ENCODE peak calls at places on chromosomes 13 and 19, in ten cellular contexts. One of them, this sample, is unnamed.
A peak's percentile ranks its signal among the peaks of the same experiment; 100 is the strongest.

GRCh38 chr19:17946965-17947784 is 14.4 kb downstream of the CCDC124 start:
- DNase-seq in K562: no peak
- DNase-seq in CD4-positive, CD25-positive, alpha-beta regulatory T cell: peak; percentile 26
- DNase-seq in OCI-LY7: no peak
- DNase-seq in activated naive CD8-positive, alpha-beta T cell treated with anti-CD3 and anti-CD28 coated beads for 36 hours: no peak
- DNase-seq in tibial nerve: no peak
- DNase-seq in left ventricle myocardium superior: peak; percentile 46
- DNase-seq in GDM1: no peak
- DNase-seq in heart right ventricle: no peak
- DNase-seq in Panc1: no peak
- DNase-seq in this sample: no peak

GRCh38 chr13:60384911-60385310 is 12.1 kb upstream of the TDRD3 start:
- DNase-seq in K562: no peak
- DNase-seq in CD4-positive, CD25-positive, alpha-beta regulatory T cell: no peak
- DNase-seq in OCI-LY7: no peak
- DNase-seq in activated naive CD8-positive, alpha-beta T cell treated with anti-CD3 and anti-CD28 coated beads for 36 hours: no peak
- DNase-seq in tibial nerve: no peak
- DNase-seq in left ventricle myocardium superior: no peak
- DNase-seq in GDM1: no peak
- DNase-seq in heart right ventricle: no peak
- DNase-seq in Panc1: no peak
- DNase-seq in this sample: no peak

GRCh38 chr13:31638577-31638976 is 100.7 kb upstream of the RXFP2 start:
- DNase-seq in K562: no peak
- DNase-seq in CD4-positive, CD25-positive, alpha-beta regulatory T cell: no peak
- DNase-seq in OCI-LY7: no peak
- DNase-seq in activated naive CD8-positive, alpha-beta T cell treated with anti-CD3 and anti-CD28 coated beads for 36 hours: no peak
- DNase-seq in tibial nerve: no peak
- DNase-seq in left ventricle myocardium superior: no peak
- DNase-seq in GDM1: peak; percentile 22
- DNase-seq in heart right ventricle: no peak
- DNase-seq in Panc1: no peak
- DNase-seq in this sample: no peak

GRCh38 chr13:112634102-112634501 is 46.1 kb upstream of the TUBGCP3 start:
- DNase-seq in K562: no peak
- DNase-seq in CD4-positive, CD25-positive, alpha-beta regulatory T cell: no peak
- DNase-seq in OCI-LY7: no peak
- DNase-seq in activated naive CD8-positive, alpha-beta T cell treated with anti-CD3 and anti-CD28 coated beads for 36 hours: no peak
- DNase-seq in tibial nerve: no peak
- DNase-seq in left ventricle myocardium superior: no peak
- DNase-seq in GDM1: no peak
- DNase-seq in heart right ventricle: no peak
- DNase-seq in Panc1: no peak
- DNase-seq in this sample: no peak

GRCh38 chr19:49338023-49338677 is 2.9 kb downstream of the CD37 start:
- DNase-seq in K562: no peak
- DNase-seq in CD4-positive, CD25-positive, alpha-beta regulatory T cell: no peak
- DNase-seq in OCI-LY7: peak; percentile 69
- DNase-seq in activated naive CD8-positive, alpha-beta T cell treated with anti-CD3 and anti-CD28 coated beads for 36 hours: no peak
- DNase-seq in tibial nerve: no peak
- DNase-seq in left ventricle myocardium superior: no peak
- DNase-seq in GDM1: no peak
- DNase-seq in heart right ventricle: no peak
- DNase-seq in Panc1: no peak
- DNase-seq in this sample: no peak

GRCh38 chr13:32443111-32443510 is 15.2 kb upstream of the N4BP2L1 start:
- DNase-seq in K562: peak; percentile 13
- DNase-seq in CD4-positive, CD25-positive, alpha-beta regulatory T cell: no peak
- DNase-seq in OCI-LY7: peak; percentile 53
- DNase-seq in activated naive CD8-positive, alpha-beta T cell treated with anti-CD3 and anti-CD28 coated beads for 36 hours: peak; percentile 9
- DNase-seq in tibial nerve: no peak
- DNase-seq in left ventricle myocardium superior: no peak
- DNase-seq in GDM1: peak; percentile 35
- DNase-seq in heart right ventricle: no peak
- DNase-seq in Panc1: no peak
- DNase-seq in this sample: no peak

GRCh38 chr19:52748336-52748950 is 13.6 kb upstream of the ZNF611 start:
- DNase-seq in K562: no peak
- DNase-seq in CD4-positive, CD25-positive, alpha-beta regulatory T cell: no peak
- DNase-seq in OCI-LY7: peak; percentile 66
- DNase-seq in activated naive CD8-positive, alpha-beta T cell treated with anti-CD3 and anti-CD28 coated beads for 36 hours: no peak
- DNase-seq in tibial nerve: no peak
- DNase-seq in left ventricle myocardium superior: no peak
- DNase-seq in GDM1: peak; percentile 1
- DNase-seq in heart right ventricle: no peak
- DNase-seq in Panc1: no peak
- DNase-seq in this sample: no peak

GRCh38 chr19:50803633-50804419 is 13.6 kb downstream of the ACP4 start:
- DNase-seq in K562: peak; percentile 69
- DNase-seq in CD4-positive, CD25-positive, alpha-beta regulatory T cell: no peak
- DNase-seq in OCI-LY7: peak; percentile 67
- DNase-seq in activated naive CD8-positive, alpha-beta T cell treated with anti-CD3 and anti-CD28 coated beads for 36 hours: peak; percentile 52
- DNase-seq in tibial nerve: no peak
- DNase-seq in left ventricle myocardium superior: no peak
- DNase-seq in GDM1: no peak
- DNase-seq in heart right ventricle: peak; percentile 27
- DNase-seq in Panc1: no peak
- DNase-seq in this sample: no peak

GRCh38 chr19:46786236-46787039 is 2.0 kb downstream of the SLC1A5 start:
- DNase-seq in K562: peak; percentile 92
- DNase-seq in CD4-positive, CD25-positive, alpha-beta regulatory T cell: peak; percentile 74
- DNase-seq in OCI-LY7: peak; percentile 82
- DNase-seq in activated naive CD8-positive, alpha-beta T cell treated with anti-CD3 and anti-CD28 coated beads for 36 hours: peak; percentile 89
- DNase-seq in tibial nerve: peak; percentile 53
- DNase-seq in left ventricle myocardium superior: peak; percentile 75
- DNase-seq in GDM1: peak; percentile 63
- DNase-seq in heart right ventricle: peak; percentile 59
- DNase-seq in Panc1: no peak
- DNase-seq in this sample: no peak

GRCh38 chr13:50589651-50590054 is 253.8 kb downstream of the DLEU7 start:
- DNase-seq in K562: no peak
- DNase-seq in CD4-positive, CD25-positive, alpha-beta regulatory T cell: no peak
- DNase-seq in OCI-LY7: no peak
- DNase-seq in activated naive CD8-positive, alpha-beta T cell treated with anti-CD3 and anti-CD28 coated beads for 36 hours: no peak
- DNase-seq in tibial nerve: no peak
- DNase-seq in left ventricle myocardium superior: no peak
- DNase-seq in GDM1: no peak
- DNase-seq in heart right ventricle: no peak
- DNase-seq in Panc1: no peak
- DNase-seq in this sample: peak; percentile 1

GRCh38 chr19:51338563-51339312 is 3.2 kb downstream of the VSIG10L start:
- DNase-seq in K562: peak; percentile 91
- DNase-seq in CD4-positive, CD25-positive, alpha-beta regulatory T cell: peak; percentile 74
- DNase-seq in OCI-LY7: peak; percentile 87
- DNase-seq in activated naive CD8-positive, alpha-beta T cell treated with anti-CD3 and anti-CD28 coated beads for 36 hours: peak; percentile 89
- DNase-seq in tibial nerve: peak; percentile 70
- DNase-seq in left ventricle myocardium superior: peak; percentile 89
- DNase-seq in GDM1: peak; percentile 66
- DNase-seq in heart right ventricle: peak; percentile 82
- DNase-seq in Panc1: no peak
- DNase-seq in this sample: no peak

GRCh38 chr13:108213946-108214345 is 1.4 kb downstream of the LIG4 start:
- DNase-seq in K562: no peak
- DNase-seq in CD4-positive, CD25-positive, alpha-beta regulatory T cell: no peak
- DNase-seq in OCI-LY7: no peak
- DNase-seq in activated naive CD8-positive, alpha-beta T cell treated with anti-CD3 and anti-CD28 coated beads for 36 hours: no peak
- DNase-seq in tibial nerve: no peak
- DNase-seq in left ventricle myocardium superior: no peak
- DNase-seq in GDM1: no peak
- DNase-seq in heart right ventricle: no peak
- DNase-seq in Panc1: no peak
- DNase-seq in this sample: no peak

GRCh38 chr19:58294743-58295374 is 10.3 kb upstream of the ERVK3-1 start:
- DNase-seq in K562: no peak
- DNase-seq in CD4-positive, CD25-positive, alpha-beta regulatory T cell: no peak
- DNase-seq in OCI-LY7: no peak
- DNase-seq in activated naive CD8-positive, alpha-beta T cell treated with anti-CD3 and anti-CD28 coated beads for 36 hours: no peak
- DNase-seq in tibial nerve: no peak
- DNase-seq in left ventricle myocardium superior: no peak
- DNase-seq in GDM1: no peak
- DNase-seq in heart right ventricle: no peak
- DNase-seq in Panc1: no peak
- DNase-seq in this sample: no peak

GRCh38 chr19:3573162-3573857 is 566 bp downstream of the HMG20B start:
- DNase-seq in K562: no peak
- DNase-seq in CD4-positive, CD25-positive, alpha-beta regulatory T cell: no peak
- DNase-seq in OCI-LY7: peak; percentile 61
- DNase-seq in activated naive CD8-positive, alpha-beta T cell treated with anti-CD3 and anti-CD28 coated beads for 36 hours: no peak
- DNase-seq in tibial nerve: no peak
- DNase-seq in left ventricle myocardium superior: no peak
- DNase-seq in GDM1: no peak
- DNase-seq in heart right ventricle: peak; percentile 43
- DNase-seq in Panc1: no peak
- DNase-seq in this sample: no peak

GRCh38 chr13:45196622-45197021 is 4.2 kb downstream of the KCTD4 start:
- DNase-seq in K562: no peak
- DNase-seq in CD4-positive, CD25-positive, alpha-beta regulatory T cell: no peak
- DNase-seq in OCI-LY7: no peak
- DNase-seq in activated naive CD8-positive, alpha-beta T cell treated with anti-CD3 and anti-CD28 coated beads for 36 hours: no peak
- DNase-seq in tibial nerve: no peak
- DNase-seq in left ventricle myocardium superior: no peak
- DNase-seq in GDM1: no peak
- DNase-seq in heart right ventricle: no peak
- DNase-seq in Panc1: no peak
- DNase-seq in this sample: peak; percentile 38

GRCh38 chr13:67464154-67464553 is 234.0 kb upstream of the PCDH9 start:
- DNase-seq in K562: no peak
- DNase-seq in CD4-positive, CD25-positive, alpha-beta regulatory T cell: no peak
- DNase-seq in OCI-LY7: no peak
- DNase-seq in activated naive CD8-positive, alpha-beta T cell treated with anti-CD3 and anti-CD28 coated beads for 36 hours: no peak
- DNase-seq in tibial nerve: no peak
- DNase-seq in left ventricle myocardium superior: no peak
- DNase-seq in GDM1: no peak
- DNase-seq in heart right ventricle: no peak
- DNase-seq in Panc1: no peak
- DNase-seq in this sample: no peak

GRCh38 chr19:35555301-35556005 is 8.0 kb downstream of the ATP4A start:
- DNase-seq in K562: peak; percentile 69
- DNase-seq in CD4-positive, CD25-positive, alpha-beta regulatory T cell: no peak
- DNase-seq in OCI-LY7: peak; percentile 51
- DNase-seq in activated naive CD8-positive, alpha-beta T cell treated with anti-CD3 and anti-CD28 coated beads for 36 hours: no peak
- DNase-seq in tibial nerve: no peak
- DNase-seq in left ventricle myocardium superior: no peak
- DNase-seq in GDM1: no peak
- DNase-seq in heart right ventricle: no peak
- DNase-seq in Panc1: no peak
- DNase-seq in this sample: no peak

GRCh38 chr13:46756977-46757376 is 40.0 kb downstream of the ESD start:
- DNase-seq in K562: no peak
- DNase-seq in CD4-positive, CD25-positive, alpha-beta regulatory T cell: no peak
- DNase-seq in OCI-LY7: no peak
- DNase-seq in activated naive CD8-positive, alpha-beta T cell treated with anti-CD3 and anti-CD28 coated beads for 36 hours: no peak
- DNase-seq in tibial nerve: no peak
- DNase-seq in left ventricle myocardium superior: no peak
- DNase-seq in GDM1: no peak
- DNase-seq in heart right ventricle: no peak
- DNase-seq in Panc1: no peak
- DNase-seq in this sample: no peak

GRCh38 chr19:10766681-10767201 is 48.9 kb downstream of the DNM2 start:
- DNase-seq in K562: no peak
- DNase-seq in CD4-positive, CD25-positive, alpha-beta regulatory T cell: no peak
- DNase-seq in OCI-LY7: no peak
- DNase-seq in activated naive CD8-positive, alpha-beta T cell treated with anti-CD3 and anti-CD28 coated beads for 36 hours: no peak
- DNase-seq in tibial nerve: no peak
- DNase-seq in left ventricle myocardium superior: peak; percentile 67
- DNase-seq in GDM1: no peak
- DNase-seq in heart right ventricle: peak; percentile 50
- DNase-seq in Panc1: no peak
- DNase-seq in this sample: no peak

GRCh38 chr13:44108345-44108858 is 228.7 kb downstream of the LACC1 start:
- DNase-seq in K562: no peak
- DNase-seq in CD4-positive, CD25-positive, alpha-beta regulatory T cell: no peak
- DNase-seq in OCI-LY7: no peak
- DNase-seq in activated naive CD8-positive, alpha-beta T cell treated with anti-CD3 and anti-CD28 coated beads for 36 hours: no peak
- DNase-seq in tibial nerve: no peak
- DNase-seq in left ventricle myocardium superior: peak; percentile 72
- DNase-seq in GDM1: no peak
- DNase-seq in heart right ventricle: peak; percentile 53
- DNase-seq in Panc1: no peak
- DNase-seq in this sample: no peak

GRCh38 chr13:35501721-35502235 is 25.3 kb upstream of the MAB21L1 start:
- DNase-seq in K562: no peak
- DNase-seq in CD4-positive, CD25-positive, alpha-beta regulatory T cell: no peak
- DNase-seq in OCI-LY7: no peak
- DNase-seq in activated naive CD8-positive, alpha-beta T cell treated with anti-CD3 and anti-CD28 coated beads for 36 hours: no peak
- DNase-seq in tibial nerve: no peak
- DNase-seq in left ventricle myocardium superior: no peak
- DNase-seq in GDM1: no peak
- DNase-seq in heart right ventricle: no peak
- DNase-seq in Panc1: no peak
- DNase-seq in this sample: no peak

GRCh38 chr13:106566682-106567420 is 1.1 kb downstream of the ARGLU1 start:
- DNase-seq in K562: peak; percentile 49
- DNase-seq in CD4-positive, CD25-positive, alpha-beta regulatory T cell: peak; percentile 18
- DNase-seq in OCI-LY7: peak; percentile 67
- DNase-seq in activated naive CD8-positive, alpha-beta T cell treated with anti-CD3 and anti-CD28 coated beads for 36 hours: peak; percentile 44
- DNase-seq in tibial nerve: peak; percentile 28
- DNase-seq in left ventricle myocardium superior: peak; percentile 76
- DNase-seq in GDM1: peak; percentile 58
- DNase-seq in heart right ventricle: peak; percentile 66
- DNase-seq in Panc1: no peak
- DNase-seq in this sample: no peak

GRCh38 chr13:49569993-49570689 is 15.2 kb downstream of the RCBTB1 start:
- DNase-seq in K562: no peak
- DNase-seq in CD4-positive, CD25-positive, alpha-beta regulatory T cell: no peak
- DNase-seq in OCI-LY7: no peak
- DNase-seq in activated naive CD8-positive, alpha-beta T cell treated with anti-CD3 and anti-CD28 coated beads for 36 hours: no peak
- DNase-seq in tibial nerve: no peak
- DNase-seq in left ventricle myocardium superior: no peak
- DNase-seq in GDM1: no peak
- DNase-seq in heart right ventricle: no peak
- DNase-seq in Panc1: no peak
- DNase-seq in this sample: no peak

GRCh38 chr19:939439-939838 is 13.6 kb downstream of the ARID3A start:
- DNase-seq in K562: no peak
- DNase-seq in CD4-positive, CD25-positive, alpha-beta regulatory T cell: no peak
- DNase-seq in OCI-LY7: no peak
- DNase-seq in activated naive CD8-positive, alpha-beta T cell treated with anti-CD3 and anti-CD28 coated beads for 36 hours: no peak
- DNase-seq in tibial nerve: no peak
- DNase-seq in left ventricle myocardium superior: no peak
- DNase-seq in GDM1: no peak
- DNase-seq in heart right ventricle: no peak
- DNase-seq in Panc1: no peak
- DNase-seq in this sample: no peak

GRCh38 chr19:33905937-33906577 is 109.4 kb downstream of the KCTD15 start:
- DNase-seq in K562: peak; percentile 32
- DNase-seq in CD4-positive, CD25-positive, alpha-beta regulatory T cell: no peak
- DNase-seq in OCI-LY7: no peak
- DNase-seq in activated naive CD8-positive, alpha-beta T cell treated with anti-CD3 and anti-CD28 coated beads for 36 hours: no peak
- DNase-seq in tibial nerve: peak; percentile 23
- DNase-seq in left ventricle myocardium superior: peak; percentile 85
- DNase-seq in GDM1: no peak
- DNase-seq in heart right ventricle: peak; percentile 80
- DNase-seq in Panc1: no peak
- DNase-seq in this sample: peak; percentile 26

GRCh38 chr13:44471686-44472085 is 98.1 kb downstream of the SERP2 start:
- DNase-seq in K562: no peak
- DNase-seq in CD4-positive, CD25-positive, alpha-beta regulatory T cell: no peak
- DNase-seq in OCI-LY7: no peak
- DNase-seq in activated naive CD8-positive, alpha-beta T cell treated with anti-CD3 and anti-CD28 coated beads for 36 hours: no peak
- DNase-seq in tibial nerve: no peak
- DNase-seq in left ventricle myocardium superior: no peak
- DNase-seq in GDM1: no peak
- DNase-seq in heart right ventricle: no peak
- DNase-seq in Panc1: no peak
- DNase-seq in this sample: no peak

GRCh38 chr13:33287142-33287882 is 1.8 kb upstream of the STARD13 start:
- DNase-seq in K562: no peak
- DNase-seq in CD4-positive, CD25-positive, alpha-beta regulatory T cell: no peak
- DNase-seq in OCI-LY7: no peak
- DNase-seq in activated naive CD8-positive, alpha-beta T cell treated with anti-CD3 and anti-CD28 coated beads for 36 hours: no peak
- DNase-seq in tibial nerve: no peak
- DNase-seq in left ventricle myocardium superior: no peak
- DNase-seq in GDM1: no peak
- DNase-seq in heart right ventricle: no peak
- DNase-seq in Panc1: no peak
- DNase-seq in this sample: no peak

GRCh38 chr13:99206873-99207272 is 6.2 kb downstream of the UBAC2 start:
- DNase-seq in K562: no peak
- DNase-seq in CD4-positive, CD25-positive, alpha-beta regulatory T cell: no peak
- DNase-seq in OCI-LY7: no peak
- DNase-seq in activated naive CD8-positive, alpha-beta T cell treated with anti-CD3 and anti-CD28 coated beads for 36 hours: no peak
- DNase-seq in tibial nerve: no peak
- DNase-seq in left ventricle myocardium superior: no peak
- DNase-seq in GDM1: no peak
- DNase-seq in heart right ventricle: no peak
- DNase-seq in Panc1: no peak
- DNase-seq in this sample: no peak